ENCODE peak calls at places on chromosome 5, in ten cellular contexts. One of them, this sample, is unnamed.

GRCh38 chr5:52774005-52774410 is 13.7 kb upstream of the ITGA1 start:
- DNase-seq in neuronal stem cell: peak; percentile 38
- DNase-seq in Peyer's patch: no peak
- DNase-seq in Karpas-422: no peak
- DNase-seq in CD8-positive, alpha-beta T cell: no peak
- DNase-seq in heart right ventricle: peak; percentile 6
- DNase-seq in A549: no peak
- DNase-seq in PC-3: no peak
- DNase-seq in upper lobe of right lung: no peak
- DNase-seq in lower lobe of right lung: no peak
- DNase-seq in this sample: no peak

GRCh38 chr5:4868140-4868735 is 271.9 kb upstream of the ADAMTS16 start:
- DNase-seq in PC-3: peak; percentile 75
- DNase-seq in neuronal stem cell: peak; percentile 52
- DNase-seq in CD8-positive, alpha-beta T cell: no peak
- DNase-seq in Karpas-422: peak; percentile 85
- DNase-seq in upper lobe of right lung: no peak
- DNase-seq in A549: peak; percentile 76
- DNase-seq in Peyer's patch: no peak
- DNase-seq in lower lobe of right lung: peak; percentile 53
- DNase-seq in heart right ventricle: peak; percentile 45
- DNase-seq in this sample: peak; percentile 48

GRCh38 chr5:107670927-107671741 is at the start of gene EFNA5:
- DNase-seq in heart right ventricle: peak; percentile 21
- DNase-seq in neuronal stem cell: no peak
- DNase-seq in A549: peak; percentile 17
- DNase-seq in PC-3: peak; percentile 55
- DNase-seq in CD8-positive, alpha-beta T cell: no peak
- DNase-seq in Karpas-422: peak; percentile 57
- DNase-seq in lower lobe of right lung: peak; percentile 56
- DNase-seq in upper lobe of right lung: peak; percentile 76
- DNase-seq in Peyer's patch: peak; percentile 54
- DNase-seq in this sample: peak; percentile 23

GRCh38 chr5:55438931-55439477 is 95.8 kb downstream of the PLPP1 start:
- DNase-seq in Peyer's patch: no peak
- DNase-seq in upper lobe of right lung: no peak
- DNase-seq in lower lobe of right lung: no peak
- DNase-seq in neuronal stem cell: no peak
- DNase-seq in Karpas-422: no peak
- DNase-seq in PC-3: peak; percentile 4
- DNase-seq in CD8-positive, alpha-beta T cell: no peak
- DNase-seq in A549: no peak
- DNase-seq in heart right ventricle: no peak
- DNase-seq in this sample: peak; percentile 28

GRCh38 chr5:103098993-103099392 is 20.9 kb downstream of the GIN1 start:
- DNase-seq in neuronal stem cell: no peak
- DNase-seq in lower lobe of right lung: no peak
- DNase-seq in CD8-positive, alpha-beta T cell: no peak
- DNase-seq in upper lobe of right lung: no peak
- DNase-seq in heart right ventricle: no peak
- DNase-seq in PC-3: peak; percentile 28
- DNase-seq in A549: no peak
- DNase-seq in Karpas-422: peak; percentile 56
- DNase-seq in Peyer's patch: no peak
- DNase-seq in this sample: no peak

GRCh38 chr5:123035320-123035949 is 1.1 kb downstream of the PPIC start:
- DNase-seq in CD8-positive, alpha-beta T cell: no peak
- DNase-seq in upper lobe of right lung: peak; percentile 81
- DNase-seq in heart right ventricle: peak; percentile 27
- DNase-seq in neuronal stem cell: peak; percentile 11
- DNase-seq in PC-3: peak; percentile 66
- DNase-seq in lower lobe of right lung: peak; percentile 70
- DNase-seq in Karpas-422: no peak
- DNase-seq in Peyer's patch: peak; percentile 74
- DNase-seq in A549: peak; percentile 90
- DNase-seq in this sample: peak; percentile 63

GRCh38 chr5:181166812-181167733 is 19.7 kb downstream of the OR2V2 start:
- DNase-seq in Karpas-422: peak; percentile 65
- DNase-seq in heart right ventricle: no peak
- DNase-seq in PC-3: peak; percentile 27
- DNase-seq in A549: no peak
- DNase-seq in neuronal stem cell: no peak
- DNase-seq in upper lobe of right lung: no peak
- DNase-seq in lower lobe of right lung: no peak
- DNase-seq in CD8-positive, alpha-beta T cell: no peak
- DNase-seq in Peyer's patch: no peak
- DNase-seq in this sample: no peak

GRCh38 chr5:129771058-129771838 is 23.4 kb downstream of the MINAR2 start:
- DNase-seq in Karpas-422: peak; percentile 84
- DNase-seq in PC-3: peak; percentile 64
- DNase-seq in Peyer's patch: no peak
- DNase-seq in upper lobe of right lung: no peak
- DNase-seq in heart right ventricle: peak; percentile 48
- DNase-seq in A549: peak; percentile 35
- DNase-seq in neuronal stem cell: peak; percentile 57
- DNase-seq in CD8-positive, alpha-beta T cell: peak; percentile 0
- DNase-seq in lower lobe of right lung: no peak
- DNase-seq in this sample: peak; percentile 49

GRCh38 chr5:88691945-88692868 is 190.8 kb downstream of the MEF2C start:
- DNase-seq in A549: no peak
- DNase-seq in upper lobe of right lung: no peak
- DNase-seq in Peyer's patch: peak; percentile 43
- DNase-seq in lower lobe of right lung: no peak
- DNase-seq in CD8-positive, alpha-beta T cell: no peak
- DNase-seq in neuronal stem cell: no peak
- DNase-seq in PC-3: peak; percentile 20
- DNase-seq in Karpas-422: no peak
- DNase-seq in heart right ventricle: no peak
- DNase-seq in this sample: no peak

GRCh38 chr5:39760385-39761198 is 335.8 kb upstream of the DAB2 start:
- DNase-seq in neuronal stem cell: no peak
- DNase-seq in Karpas-422: no peak
- DNase-seq in CD8-positive, alpha-beta T cell: no peak
- DNase-seq in A549: no peak
- DNase-seq in PC-3: peak; percentile 55
- DNase-seq in heart right ventricle: peak; percentile 21
- DNase-seq in upper lobe of right lung: no peak
- DNase-seq in Peyer's patch: no peak
- DNase-seq in lower lobe of right lung: no peak
- DNase-seq in this sample: no peak

GRCh38 chr5:66450988-66451387 is 145.2 kb upstream of the MAST4 start:
- DNase-seq in A549: no peak
- DNase-seq in PC-3: no peak
- DNase-seq in upper lobe of right lung: no peak
- DNase-seq in lower lobe of right lung: no peak
- DNase-seq in heart right ventricle: no peak
- DNase-seq in Karpas-422: no peak
- DNase-seq in CD8-positive, alpha-beta T cell: no peak
- DNase-seq in neuronal stem cell: no peak
- DNase-seq in Peyer's patch: no peak
- DNase-seq in this sample: no peak

GRCh38 chr5:73892806-73893205 is 266.8 kb downstream of the ARHGEF28 start:
- DNase-seq in upper lobe of right lung: no peak
- DNase-seq in PC-3: peak; percentile 19
- DNase-seq in Karpas-422: no peak
- DNase-seq in neuronal stem cell: no peak
- DNase-seq in CD8-positive, alpha-beta T cell: no peak
- DNase-seq in A549: no peak
- DNase-seq in lower lobe of right lung: no peak
- DNase-seq in heart right ventricle: no peak
- DNase-seq in Peyer's patch: no peak
- DNase-seq in this sample: no peak

GRCh38 chr5:9545301-9545958 is 445 bp downstream of the SEMA5A start:
- DNase-seq in lower lobe of right lung: peak; percentile 49
- DNase-seq in A549: no peak
- DNase-seq in PC-3: no peak
- DNase-seq in Peyer's patch: no peak
- DNase-seq in neuronal stem cell: peak; percentile 36
- DNase-seq in CD8-positive, alpha-beta T cell: no peak
- DNase-seq in Karpas-422: no peak
- DNase-seq in upper lobe of right lung: peak; percentile 67
- DNase-seq in heart right ventricle: no peak
- DNase-seq in this sample: peak; percentile 56

GRCh38 chr5:31692561-31693221 is 53.8 kb downstream of the PDZD2 start:
- DNase-seq in Karpas-422: no peak
- DNase-seq in lower lobe of right lung: no peak
- DNase-seq in Peyer's patch: no peak
- DNase-seq in CD8-positive, alpha-beta T cell: no peak
- DNase-seq in heart right ventricle: peak; percentile 60
- DNase-seq in neuronal stem cell: no peak
- DNase-seq in upper lobe of right lung: peak; percentile 54
- DNase-seq in PC-3: no peak
- DNase-seq in A549: no peak
- DNase-seq in this sample: no peak

DNA sequence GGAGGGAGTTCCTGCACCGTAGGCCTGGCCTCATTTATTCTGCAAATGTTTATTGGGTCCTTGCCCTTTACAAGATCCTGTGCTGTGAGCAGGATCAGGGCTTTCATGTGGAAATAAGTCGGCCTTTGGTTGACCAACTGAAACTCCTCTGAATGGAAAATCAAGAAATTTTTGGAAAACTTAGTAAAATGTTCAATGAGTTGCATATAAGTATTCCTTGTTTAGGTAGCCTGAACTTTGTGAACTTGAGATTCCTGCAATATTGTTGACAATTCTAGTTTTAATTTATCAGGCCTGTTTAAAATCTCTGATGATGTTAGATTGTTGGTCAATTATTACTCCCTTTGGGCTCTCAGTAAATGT is 1.1 kb downstream of the MAML1 start:
- DNase-seq in Karpas-422: no peak
- DNase-seq in heart right ventricle: no peak
- DNase-seq in CD8-positive, alpha-beta T cell: no peak
- DNase-seq in A549: no peak
- DNase-seq in lower lobe of right lung: no peak
- DNase-seq in PC-3: no peak
- DNase-seq in neuronal stem cell: peak; percentile 6
- DNase-seq in Peyer's patch: no peak
- DNase-seq in upper lobe of right lung: no peak
- DNase-seq in this sample: no peak
- H3K4me1 ChIP-seq in Karpas-422: peaks cover 32% of the 10 kb centered on the region
- H3K4me1 ChIP-seq in heart right ventricle: peaks cover 63% of the 10 kb centered on the region
- H3K4me1 ChIP-seq in CD8-positive, alpha-beta T cell: peaks cover 40% of the 10 kb centered on the region
- H3K4me1 ChIP-seq in A549: peaks cover 26% of the 10 kb centered on the region
- H3K4me1 ChIP-seq in lower lobe of right lung: peaks cover 62% of the 10 kb centered on the region
- H3K4me1 ChIP-seq in PC-3: peaks cover 19% of the 10 kb centered on the region
- H3K4me1 ChIP-seq in neuronal stem cell: peaks cover 2% of the 10 kb centered on the region
- H3K4me1 ChIP-seq in Peyer's patch: no peaks in the 10 kb centered on the region
- H3K4me1 ChIP-seq in upper lobe of right lung: peaks cover 55% of the 10 kb centered on the region
- H3K4me1 ChIP-seq in this sample: peaks cover 40% of the 10 kb centered on the region

DNA sequence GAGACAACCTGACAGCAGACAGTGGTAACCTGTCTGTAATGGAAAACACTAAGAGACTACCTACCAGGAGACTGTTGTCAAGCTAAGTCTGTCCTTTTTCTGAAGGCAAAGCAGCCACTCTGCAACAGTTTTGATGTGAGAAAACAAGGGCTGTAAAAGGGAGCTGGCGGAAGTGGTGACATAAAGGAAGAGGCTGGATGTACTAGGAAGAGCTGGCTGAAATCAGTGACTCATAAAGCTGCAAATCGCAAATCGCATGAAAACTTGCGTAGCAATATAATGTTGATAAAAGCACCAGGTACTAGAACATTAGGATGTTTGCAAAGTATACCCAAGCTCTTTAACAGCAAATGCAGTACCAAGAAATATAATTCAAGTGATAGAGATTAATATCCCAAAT is 1.4 kb downstream of the NSUN2 start:
- DNase-seq in lower lobe of right lung: no peak
- DNase-seq in Peyer's patch: no peak
- DNase-seq in heart right ventricle: no peak
- DNase-seq in CD8-positive, alpha-beta T cell: no peak
- DNase-seq in Karpas-422: no peak
- DNase-seq in upper lobe of right lung: no peak
- DNase-seq in A549: no peak
- DNase-seq in neuronal stem cell: no peak
- DNase-seq in PC-3: peak; percentile 75
- DNase-seq in this sample: no peak
- H3K4me3 ChIP-seq in lower lobe of right lung: no peak overlapping the region
- H3K4me3 ChIP-seq in Peyer's patch: peak overlapping the region; percentile 91
- H3K4me3 ChIP-seq in heart right ventricle: no peak overlapping the region
- H3K4me3 ChIP-seq in CD8-positive, alpha-beta T cell: no peak overlapping the region
- H3K4me3 ChIP-seq in Karpas-422: peak overlapping the region; percentile 100
- H3K4me3 ChIP-seq in upper lobe of right lung: peak overlapping the region; percentile 95
- H3K4me3 ChIP-seq in A549: peak overlapping the region; percentile 77
- H3K4me3 ChIP-seq in neuronal stem cell: no peak overlapping the region
- H3K4me3 ChIP-seq in PC-3: peak overlapping the region; percentile 77
- H3K4me3 ChIP-seq in this sample: no peak overlapping the region

GRCh38 chr5:93577807-93578178 is 3.2 kb downstream of the NR2F1-AS1 start:
- DNase-seq in Peyer's patch: no peak
- DNase-seq in neuronal stem cell: no peak
- DNase-seq in Karpas-422: no peak
- DNase-seq in CD8-positive, alpha-beta T cell: no peak
- DNase-seq in heart right ventricle: no peak
- DNase-seq in lower lobe of right lung: no peak
- DNase-seq in PC-3: no peak
- DNase-seq in upper lobe of right lung: no peak
- DNase-seq in A549: no peak
- DNase-seq in this sample: no peak
- H3K4me1 ChIP-seq in Peyer's patch: no peaks in the 10 kb centered on the region
- H3K4me1 ChIP-seq in neuronal stem cell: peaks cover 44% of the 10 kb centered on the region
- H3K4me1 ChIP-seq in Karpas-422: peaks cover 13% of the 10 kb centered on the region
- H3K4me1 ChIP-seq in CD8-positive, alpha-beta T cell: peaks cover 35% of the 10 kb centered on the region
- H3K4me1 ChIP-seq in heart right ventricle: peaks cover 31% of the 10 kb centered on the region
- H3K4me1 ChIP-seq in lower lobe of right lung: peaks cover 42% of the 10 kb centered on the region
- H3K4me1 ChIP-seq in PC-3: peaks cover 27% of the 10 kb centered on the region
- H3K4me1 ChIP-seq in upper lobe of right lung: peaks cover 26% of the 10 kb centered on the region
- H3K4me1 ChIP-seq in A549: peaks cover 4% of the 10 kb centered on the region
- H3K4me1 ChIP-seq in this sample: no peaks in the 10 kb centered on the region

GRCh38 chr5:111070272-111071134 is 1.0 kb upstream of the TSLP start:
- DNase-seq in PC-3: no peak
- DNase-seq in upper lobe of right lung: peak; percentile 71
- DNase-seq in heart right ventricle: no peak
- DNase-seq in neuronal stem cell: peak; percentile 49
- DNase-seq in CD8-positive, alpha-beta T cell: no peak
- DNase-seq in Peyer's patch: peak; percentile 53
- DNase-seq in lower lobe of right lung: peak; percentile 49
- DNase-seq in Karpas-422: no peak
- DNase-seq in A549: no peak
- DNase-seq in this sample: peak; percentile 9

GRCh38 chr5:111074244-111074643 is 2.7 kb downstream of the TSLP start:
- DNase-seq in lower lobe of right lung: no peak
- DNase-seq in Karpas-422: no peak
- DNase-seq in upper lobe of right lung: no peak
- DNase-seq in heart right ventricle: no peak
- DNase-seq in neuronal stem cell: no peak
- DNase-seq in PC-3: no peak
- DNase-seq in Peyer's patch: no peak
- DNase-seq in A549: no peak
- DNase-seq in CD8-positive, alpha-beta T cell: no peak
- DNase-seq in this sample: no peak

GRCh38 chr5:111072949-111073682 is 1.6 kb downstream of the TSLP start:
- DNase-seq in A549: peak; percentile 11
- DNase-seq in neuronal stem cell: peak; percentile 49
- DNase-seq in lower lobe of right lung: peak; percentile 73
- DNase-seq in upper lobe of right lung: peak; percentile 85
- DNase-seq in PC-3: no peak
- DNase-seq in heart right ventricle: peak; percentile 62
- DNase-seq in Karpas-422: no peak
- DNase-seq in Peyer's patch: peak; percentile 66
- DNase-seq in CD8-positive, alpha-beta T cell: peak; percentile 30
- DNase-seq in this sample: peak; percentile 42

GRCh38 chr5:111069839-111070238 is 1.7 kb upstream of the TSLP start:
- DNase-seq in lower lobe of right lung: no peak
- DNase-seq in Karpas-422: no peak
- DNase-seq in neuronal stem cell: no peak
- DNase-seq in heart right ventricle: no peak
- DNase-seq in PC-3: no peak
- DNase-seq in A549: no peak
- DNase-seq in CD8-positive, alpha-beta T cell: no peak
- DNase-seq in upper lobe of right lung: no peak
- DNase-seq in Peyer's patch: no peak
- DNase-seq in this sample: no peak

GRCh38 chr5:111071413-111071812 is at the start of gene TSLP:
- DNase-seq in heart right ventricle: no peak
- DNase-seq in lower lobe of right lung: no peak
- DNase-seq in A549: no peak
- DNase-seq in Peyer's patch: no peak
- DNase-seq in CD8-positive, alpha-beta T cell: no peak
- DNase-seq in neuronal stem cell: no peak
- DNase-seq in Karpas-422: no peak
- DNase-seq in upper lobe of right lung: no peak
- DNase-seq in PC-3: no peak
- DNase-seq in this sample: no peak
- H3K4me3 ChIP-seq in heart right ventricle: peak within 1 kb of the TSS; percentile 55
- H3K4me3 ChIP-seq in lower lobe of right lung: peak within 1 kb of the TSS; percentile 64
- H3K4me3 ChIP-seq in A549: no peak within 1 kb of the TSS
- H3K4me3 ChIP-seq in Peyer's patch: no peak within 1 kb of the TSS
- H3K4me3 ChIP-seq in CD8-positive, alpha-beta T cell: no peak within 1 kb of the TSS
- H3K4me3 ChIP-seq in neuronal stem cell: peak within 1 kb of the TSS; percentile 68
- H3K4me3 ChIP-seq in Karpas-422: no peak within 1 kb of the TSS
- H3K4me3 ChIP-seq in upper lobe of right lung: no peak within 1 kb of the TSS
- H3K4me3 ChIP-seq in PC-3: no peak within 1 kb of the TSS
- H3K4me3 ChIP-seq in this sample: no peak within 1 kb of the TSS